ENCODE peak calls at places on chromosomes 2 and 18, in six cellular contexts. Z, I, D, H, C and L are unnamed samples.
A peak's percentile ranks its signal among the peaks of the same experiment; 100 is the strongest.

GRCh38 chr2:237383991-237384671 is 29.8 kb downstream of the COL6A3 start:
- DNase-seq in I (no peak), D (no peak), C (peak; percentile 19), H (no peak), Z (no peak), L (no peak)

GRCh38 chr18:64592246-64592645 is 443.4 kb upstream of the LINC00305 start:
- DNase-seq in I (no peak), D (no peak), H (no peak), C (no peak), Z (no peak), L (no peak)

GRCh38 chr2:225354281-225354774 is 45.2 kb upstream of the NYAP2 start:
- DNase-seq in I (no peak), C (peak; percentile 43), D (no peak), Z (no peak), H (no peak), L (no peak)

GRCh38 chr2:26855516-26855915 is 7.6 kb downstream of the DPYSL5 start:
- DNase-seq in D (no peak), C (no peak), I (no peak), H (no peak), Z (no peak), L (no peak)

GRCh38 chr2:130389363-130389762 is 33.5 kb downstream of the PTPN18 start:
- DNase-seq in I (no peak), D (no peak), C (no peak), H (no peak), Z (no peak), L (no peak)

GRCh38 chr2:185208261-185208660 is 530.3 kb upstream of the FSIP2 start:
- DNase-seq in Z (peak; percentile 55), C (peak; percentile 73), H (peak; percentile 18), I (no peak), D (peak; percentile 49), L (peak; percentile 67)

GRCh38 chr2:47715552-47715951 is 67.4 kb upstream of the MSH6 start:
- DNase-seq in Z (no peak), I (no peak), H (no peak), D (no peak), C (no peak), L (no peak)

GRCh38 chr2:160871096-160871495 is 289.1 kb upstream of the TANK start:
- DNase-seq in C (no peak), H (no peak), I (no peak), D (no peak), Z (no peak), L (no peak)

GRCh38 chr2:168699834-168700417 is 102.5 kb upstream of the NOSTRIN start:
- DNase-seq in D (no peak), C (peak; percentile 80), I (no peak), Z (no peak), H (no peak), L (no peak)

GRCh38 chr2:240425236-240425615 is 10.2 kb upstream of the GPC1 start:
- DNase-seq in D (no peak), H (no peak), C (no peak), Z (peak; percentile 28), I (no peak), L (no peak)

GRCh38 chr2:128414946-128415767 is 96.5 kb upstream of the HS6ST1 start:
- DNase-seq in Z (no peak), C (no peak), I (no peak), H (no peak), D (no peak), L (no peak)

GRCh38 chr2:127415593-127416485 is 2.4 kb upstream of the PROC start:
- DNase-seq in D (peak; percentile 74), Z (peak; percentile 70), C (peak; percentile 92), H (no peak), I (no peak), L (peak; percentile 86)

GRCh38 chr2:215870088-215870490 is 143.3 kb downstream of the MREG start:
- DNase-seq in I (no peak), Z (no peak), C (peak; percentile 34), D (peak; percentile 79), H (peak; percentile 26), L (no peak)

GRCh38 chr2:61353909-61354308 is 117.0 kb downstream of the USP34 start:
- DNase-seq in H (no peak), I (no peak), C (no peak), Z (no peak), D (no peak), L (no peak)
- H3K4me3 ChIP-seq in H (no peak overlapping the region), I (no peak overlapping the region), C (no peak overlapping the region), Z (no peak overlapping the region), D (no peak overlapping the region), L (no peak overlapping the region)

GRCh38 chr2:54899576-54900200 is 150.6 kb downstream of the RTN4 start:
- DNase-seq in I (no peak), C (peak; percentile 58), H (no peak), D (peak; percentile 44), Z (peak; percentile 65), L (no peak)
- TF ChIP-seq CTCF in I (peak; percentile 48), C (peak; percentile 76), H (peak; percentile 84), D (peak; percentile 41), Z (peak; percentile 70), L (peak; percentile 45)

GRCh38 chr2:10303634-10304378 is 1.1 kb downstream of the HPCAL1 start:
- DNase-seq in I (no peak), Z (peak; percentile 81), H (no peak), D (no peak), C (peak; percentile 77), L (peak; percentile 55)

GRCh38 chr2:10306901-10307463 is 4.3 kb downstream of the HPCAL1 start:
- DNase-seq in Z (no peak), C (no peak), D (no peak), H (no peak), I (no peak), L (no peak)

GRCh38 chr2:10305715-10306114 is 3.0 kb downstream of the HPCAL1 start:
- DNase-seq in Z (peak; percentile 45), D (no peak), C (peak; percentile 46), H (no peak), I (no peak), L (peak; percentile 63)

GRCh38 chr2:10304458-10305253 is 2.0 kb downstream of the HPCAL1 start:
- DNase-seq in Z (peak; percentile 44), D (no peak), I (no peak), H (no peak), C (no peak), L (no peak)

GRCh38 chr2:10305254-10305635 is 2.5 kb downstream of the HPCAL1 start:
- DNase-seq in Z (peak; percentile 59), H (no peak), D (no peak), C (no peak), I (no peak), L (no peak)
- H3K4me3 ChIP-seq in Z (peak overlapping the region; percentile 91), H (peak overlapping the region; percentile 60), D (no peak overlapping the region), C (no peak overlapping the region), I (no peak overlapping the region), L (no peak overlapping the region)

GRCh38 chr2:20050712-20051517 is 513 bp downstream of the LAPTM4A start:
- DNase-seq in I (no peak), H (no peak), C (peak; percentile 78), Z (peak; percentile 72), D (peak; percentile 43), L (peak; percentile 81)
- TF ChIP-seq CTCF in I (no peak), H (peak; percentile 22), C (no peak), Z (peak; percentile 26), D (peak; percentile 19), L (peak; percentile 51)

GRCh38 chr2:207142461-207142860 is 23.3 kb downstream of the KLF7 start:
- DNase-seq in D (no peak), H (no peak), C (no peak), I (no peak), Z (peak; percentile 82), L (no peak)
- H3K4me3 ChIP-seq in D (no peak overlapping the region), H (no peak overlapping the region), C (no peak overlapping the region), I (no peak overlapping the region), Z (peak overlapping the region; percentile 57), L (no peak overlapping the region)

DNA sequence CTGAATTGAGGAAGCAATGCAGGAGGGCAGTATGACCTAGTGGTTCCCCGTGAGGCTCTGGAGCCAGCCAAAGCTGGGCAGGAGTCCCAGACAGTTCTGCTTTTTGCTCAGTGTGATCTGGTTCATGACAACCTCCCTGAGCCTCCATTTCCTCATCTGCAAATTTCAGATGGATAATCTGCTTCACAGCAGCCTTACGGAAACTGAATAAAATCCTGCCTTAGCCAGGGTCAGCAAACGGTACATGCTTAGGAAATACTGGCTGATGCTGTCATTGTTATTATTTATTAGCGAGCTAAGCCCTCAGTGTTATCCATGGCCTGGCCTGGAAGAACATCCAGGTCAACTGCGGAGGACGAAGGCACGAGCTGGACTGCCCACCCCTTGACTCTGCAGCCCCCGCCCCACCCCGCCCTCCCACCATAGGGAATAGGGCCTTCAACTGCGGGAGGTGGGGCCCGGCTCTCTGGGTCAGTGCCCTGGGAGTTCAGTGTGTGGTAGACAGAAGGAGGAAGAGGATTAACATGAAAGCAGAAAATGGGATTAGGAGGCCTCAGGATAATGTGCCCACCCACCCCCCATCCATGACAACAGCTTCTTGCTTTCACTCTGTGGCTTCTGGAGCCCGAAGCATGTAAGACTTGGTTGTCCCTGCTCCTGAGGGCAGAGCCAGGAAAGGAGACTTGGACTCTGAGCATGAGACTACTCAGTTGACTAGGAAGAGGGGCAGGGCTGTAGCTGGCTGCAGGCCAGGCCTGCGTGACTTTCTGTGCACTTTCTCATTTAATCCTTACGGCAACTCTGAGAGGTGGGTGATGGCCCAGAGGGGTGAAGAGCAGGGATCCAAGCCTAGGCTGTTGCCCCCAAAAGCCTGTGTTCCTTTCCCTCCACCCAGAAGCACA is 13.1 kb downstream of the PKDCC start:
- DNase-seq in I (no peak), Z (peak; percentile 50), C (peak; percentile 76), D (no peak), H (no peak), L (peak; percentile 95)
- TF ChIP-seq CTCF in I (no peak), Z (no peak), C (no peak), D (no peak), H (no peak), L (no peak)